ENCODE peak calls at places on chromosome 10, in ten cellular contexts. I is EL; B is GM23248; K is breast epithelium; V is effector CD4-positive, alpha-beta T cell; O is GM04504; X is fibroblast of pulmonary artery; U is HL-60; Q is kidney glomerular epithelial cell; S is progenitor cell of endocrine pancreas. L is an unnamed sample.

GRCh38 chr10:78401882-78402367 is 368.3 kb downstream of the RPS24 start:
- DNase-seq in K (peak), S (no peak), O (no peak), X (no peak), I (no peak), V (no peak), B (no peak), U (no peak), Q (no peak), L (no peak)

GRCh38 chr10:52654201-52654600 is 118.4 kb downstream of the MBL2 start:
- DNase-seq in U (no peak), Q (no peak), X (no peak), S (no peak), O (no peak), K (no peak), V (no peak), I (no peak), B (no peak), L (no peak)

GRCh38 chr10:132714096-132714721 is 71.7 kb downstream of the NKX6-2 start:
- DNase-seq in K (peak), I (no peak), O (no peak), Q (peak), B (no peak), X (no peak), V (no peak), S (no peak), U (no peak), L (peak)

GRCh38 chr10:118543714-118544400 is 51.6 kb downstream of the PRLHR start:
- DNase-seq in V (peak), U (peak), I (peak), Q (peak), X (peak), K (peak), B (peak), O (no peak), S (peak), L (no peak)

GRCh38 chr10:94361161-94361794 is 1.5 kb downstream of the NOC3L start:
- DNase-seq in X (peak), S (no peak), V (no peak), B (peak), I (peak), O (no peak), Q (peak), U (peak), K (peak), L (peak)

GRCh38 chr10:25701651-25702050 is 232.4 kb upstream of the MYO3A start:
- DNase-seq in S (no peak), B (no peak), U (no peak), K (no peak), O (no peak), X (no peak), I (no peak), Q (no peak), V (no peak), L (no peak)

GRCh38 chr10:101046332-101047238 is 15.2 kb upstream of the KAZALD1 start:
- DNase-seq in U (no peak), O (no peak), V (no peak), K (no peak), I (peak), S (no peak), B (peak), Q (no peak), X (no peak), L (no peak)

GRCh38 chr10:17235136-17235535 is 7.1 kb downstream of the VIM start:
- DNase-seq in K (no peak), Q (peak), X (peak), U (no peak), O (no peak), S (no peak), V (no peak), B (peak), I (peak), L (no peak)

GRCh38 chr10:59997807-59998525 is 91.6 kb upstream of the CCDC6 start:
- DNase-seq in X (no peak), K (no peak), S (no peak), U (no peak), V (no peak), Q (no peak), I (no peak), O (no peak), B (no peak), L (no peak)

GRCh38 chr10:132166216-132166950 is 20.4 kb upstream of the DPYSL4 start:
- DNase-seq in B (no peak), S (no peak), Q (no peak), I (no peak), O (no peak), U (no peak), K (no peak), X (no peak), V (no peak), L (no peak)

GRCh38 chr10:133052076-133052475 is 35.6 kb upstream of the ADGRA1 start:
- DNase-seq in B (no peak), X (no peak), S (no peak), U (no peak), Q (no peak), K (no peak), V (no peak), O (no peak), I (no peak), L (no peak)

GRCh38 chr10:47230482-47230881 is 69.5 kb upstream of the GDF10 start:
- DNase-seq in Q (no peak), O (no peak), X (no peak), V (no peak), I (no peak), B (no peak), U (no peak), S (no peak), K (no peak), L (no peak)

GRCh38 chr10:4013651-4014085 is 228.7 kb upstream of the KLF6 start:
- DNase-seq in X (no peak), S (no peak), O (no peak), V (no peak), K (no peak), B (peak), U (no peak), I (no peak), Q (no peak), L (no peak)

GRCh38 chr10:79391231-79392019 is 44.2 kb downstream of the PPIF start:
- DNase-seq in K (peak), S (no peak), X (no peak), V (no peak), I (no peak), Q (no peak), U (no peak), O (no peak), B (peak), L (no peak)

GRCh38 chr10:31830887-31831286 is 97.7 kb downstream of the ARHGAP12 start:
- DNase-seq in B (peak), S (no peak), K (no peak), Q (no peak), V (no peak), U (no peak), X (peak), O (peak), I (peak), L (no peak)

GRCh38 chr10:132447446-132448247 is 50.6 kb downstream of the PWWP2B start:
- DNase-seq in B (no peak), U (peak), X (peak), I (peak), Q (no peak), O (no peak), S (no peak), K (peak), V (peak), L (peak)

GRCh38 chr10:96765406-96766240 is 45.3 kb upstream of the PIK3AP1 start:
- DNase-seq in K (no peak), X (peak), Q (peak), O (peak), V (peak), B (peak), S (peak), I (peak), U (peak), L (peak)

GRCh38 chr10:3090914-3091313 is 23.6 kb downstream of the PFKP start:
- DNase-seq in S (no peak), I (peak), U (no peak), V (no peak), Q (peak), B (peak), O (no peak), X (peak), K (no peak), L (no peak)

GRCh38 chr10:8312861-8313260 is 258.4 kb downstream of the GATA3 start:
- DNase-seq in I (no peak), K (no peak), U (no peak), X (peak), B (no peak), Q (no peak), O (no peak), V (no peak), S (no peak), L (no peak)

GRCh38 chr10:61628875-61629513 is 33.7 kb upstream of the CABCOCO1 start:
- DNase-seq in O (peak), V (no peak), X (peak), Q (peak), U (no peak), S (no peak), K (no peak), I (peak), B (peak), L (no peak)

GRCh38 chr10:31620236-31621151 is 301.5 kb downstream of the ZEB1 start:
- DNase-seq in B (peak), S (no peak), O (no peak), X (peak), U (no peak), K (no peak), I (peak), Q (no peak), V (no peak), L (no peak)

GRCh38 chr10:129365767-129366400 is 101.2 kb upstream of the MGMT start:
- DNase-seq in Q (no peak), V (no peak), B (peak), K (no peak), U (no peak), X (no peak), S (no peak), I (no peak), O (no peak), L (no peak)

GRCh38 chr10:66717221-66717981 is 208.4 kb upstream of the LRRTM3 start:
- DNase-seq in O (no peak), Q (peak), B (no peak), I (no peak), K (no peak), V (no peak), X (no peak), U (no peak), S (no peak), L (no peak)

GRCh38 chr10:78781251-78781913 is 287.4 kb upstream of the ZMIZ1 start:
- DNase-seq in I (no peak), O (no peak), Q (no peak), B (no peak), K (peak), U (no peak), X (no peak), V (no peak), S (no peak), L (no peak)

GRCh38 chr10:79422178-79422892 is 23.1 kb downstream of the ZCCHC24 start:
- DNase-seq in V (no peak), S (no peak), Q (no peak), B (peak), I (peak), O (peak), U (no peak), K (no peak), X (peak), L (no peak)

GRCh38 chr10:16905304-16905703 is 88.1 kb upstream of the RSU1 start:
- DNase-seq in Q (no peak), V (no peak), U (no peak), I (no peak), X (no peak), B (peak), K (no peak), O (peak), S (no peak), L (no peak)

GRCh38 chr10:76333801-76334200 is 902.4 kb downstream of the LRMDA start:
- DNase-seq in O (no peak), U (no peak), B (no peak), I (no peak), K (no peak), X (no peak), S (no peak), Q (peak), V (no peak), L (no peak)

GRCh38 chr10:131117011-131117410 is 194.5 kb downstream of the TCERG1L start:
- DNase-seq in V (no peak), Q (no peak), X (no peak), S (no peak), I (no peak), O (no peak), K (no peak), U (no peak), B (no peak), L (no peak)

GRCh38 chr10:63464402-63465292 is 1.1 kb downstream of the JMJD1C start:
- DNase-seq in O (no peak), X (peak), U (no peak), S (peak), K (no peak), B (peak), V (no peak), I (no peak), Q (peak), L (no peak)

GRCh38 chr10:87659571-87660483 is at the start of gene PAPSS2:
- DNase-seq in S (peak), U (peak), X (peak), B (peak), I (peak), V (no peak), O (no peak), Q (peak), K (peak), L (peak)

L was measured in T-helper 1 cell.